ENCODE peak calls at places on chromosomes 2 and 18, in nine cellular contexts. D is lung; P is IMR-90; V is effector memory CD4-positive, alpha-beta T cell; A is mammary epithelial cell; O is mesendoderm; N is endodermal cell; U is neuronal stem cell; Z is heart left ventricle. L is an unnamed sample.

GRCh38 chr2:180657054-180657453 is 323.4 kb upstream of the UBE2E3 start:
- DNase-seq in D (no peak), P (peak; percentile 78), V (no peak), A (peak; percentile 53), O (peak; percentile 73), N (no peak), U (no peak), Z (no peak), L (no peak)

GRCh38 chr2:205197468-205198129 is 484.7 kb upstream of the NRP2 start:
- DNase-seq in D (no peak), P (no peak), V (no peak), A (no peak), O (no peak), N (no peak), U (no peak), Z (no peak), L (no peak)

GRCh38 chr2:85066006-85066405 is 67.2 kb upstream of the TCF7L1 start:
- DNase-seq in D (no peak), P (no peak), V (no peak), A (no peak), O (no peak), N (no peak), U (no peak), Z (no peak), L (no peak)

GRCh38 chr2:195620499-195620898 is 36.5 kb upstream of the SLC39A10 start:
- DNase-seq in D (no peak), P (peak; percentile 34), V (no peak), A (no peak), O (no peak), N (no peak), U (no peak), Z (no peak), L (no peak)

GRCh38 chr18:23614891-23615290 is 28.6 kb upstream of the NPC1 start:
- DNase-seq in D (no peak), P (no peak), V (no peak), A (no peak), O (no peak), N (no peak), U (no peak), Z (no peak), L (no peak)

GRCh38 chr2:96100893-96101304 is 15.5 kb downstream of the ADRA2B start:
- DNase-seq in D (no peak), P (no peak), V (no peak), A (no peak), O (no peak), N (peak; percentile 34), U (no peak), Z (no peak), L (no peak)

GRCh38 chr2:238645095-238645494 is 202.8 kb upstream of the TWIST2 start:
- DNase-seq in D (no peak), P (no peak), V (no peak), A (no peak), O (no peak), N (no peak), U (no peak), Z (no peak), L (no peak)

GRCh38 chr2:98479959-98480524 is 35.4 kb downstream of the INPP4A start:
- DNase-seq in D (no peak), P (peak; percentile 62), V (peak; percentile 27), A (peak; percentile 99), O (peak; percentile 46), N (no peak), U (no peak), Z (peak; percentile 85), L (peak; percentile 96)

GRCh38 chr2:125526093-125526492 is 1129.9 kb upstream of the GYPC start:
- DNase-seq in D (no peak), P (no peak), V (no peak), A (no peak), O (peak; percentile 71), N (peak; percentile 45), U (no peak), Z (no peak), L (no peak)

GRCh38 chr2:170820647-170821630 is 4.3 kb downstream of the GAD1 start:
- DNase-seq in D (no peak), P (no peak), V (no peak), A (no peak), O (peak; percentile 67), N (peak; percentile 67), U (no peak), Z (no peak), L (no peak)

GRCh38 chr2:12765203-12765602 is 48.5 kb downstream of the TRIB2 start:
- DNase-seq in D (no peak), P (peak; percentile 58), V (no peak), A (peak; percentile 25), O (no peak), N (no peak), U (no peak), Z (no peak), L (no peak)

GRCh38 chr2:150076281-150076680 is 411.2 kb downstream of the RND3 start:
- DNase-seq in D (no peak), P (peak; percentile 82), V (no peak), A (peak; percentile 78), O (no peak), N (no peak), U (no peak), Z (no peak), L (peak; percentile 72)

GRCh38 chr18:44696892-44697291 is 16.2 kb downstream of the SETBP1 start:
- DNase-seq in D (no peak), P (no peak), V (no peak), A (peak; percentile 70), O (peak; percentile 57), N (peak; percentile 64), U (no peak), Z (peak; percentile 31), L (peak; percentile 65)

GRCh38 chr2:37375721-37376399 is 31.4 kb downstream of the QPCT start:
- DNase-seq in D (no peak), P (no peak), V (no peak), A (no peak), O (no peak), N (no peak), U (no peak), Z (no peak), L (no peak)

GRCh38 chr18:3544537-3544936 is 94.6 kb downstream of the TGIF1 start:
- DNase-seq in D (no peak), P (no peak), V (no peak), A (no peak), O (no peak), N (no peak), U (no peak), Z (no peak), L (no peak)

GRCh38 chr2:64657416-64657815 is 3.7 kb upstream of the SERTAD2 start:
- DNase-seq in D (no peak), P (no peak), V (no peak), A (no peak), O (no peak), N (no peak), U (no peak), Z (no peak), L (no peak)

GRCh38 chr18:63881851-63882250 is 5.7 kb upstream of the SERPINB2 start:
- DNase-seq in D (no peak), P (peak; percentile 65), V (no peak), A (peak; percentile 78), O (no peak), N (no peak), U (no peak), Z (no peak), L (no peak)

GRCh38 chr2:98390571-98391476 is 44.6 kb downstream of the CNGA3 start:
- DNase-seq in D (no peak), P (no peak), V (no peak), A (no peak), O (no peak), N (peak; percentile 39), U (no peak), Z (no peak), L (no peak)

GRCh38 chr18:67845035-67845434 is 328.5 kb upstream of the DSEL start:
- DNase-seq in D (no peak), P (no peak), V (no peak), A (peak; percentile 13), O (no peak), N (no peak), U (no peak), Z (no peak), L (no peak)

GRCh38 chr18:67846422-67847098 is 330.0 kb upstream of the DSEL start:
- DNase-seq in D (no peak), P (no peak), V (no peak), A (no peak), O (no peak), N (no peak), U (no peak), Z (no peak), L (no peak)
- H3K27ac ChIP-seq in D (no peak overlapping the region), P (no peak overlapping the region), V (no peak overlapping the region), A (no peak overlapping the region), O (no peak overlapping the region), N (no peak overlapping the region), U (no peak overlapping the region), Z (no peak overlapping the region), L (no peak overlapping the region)

DNA sequence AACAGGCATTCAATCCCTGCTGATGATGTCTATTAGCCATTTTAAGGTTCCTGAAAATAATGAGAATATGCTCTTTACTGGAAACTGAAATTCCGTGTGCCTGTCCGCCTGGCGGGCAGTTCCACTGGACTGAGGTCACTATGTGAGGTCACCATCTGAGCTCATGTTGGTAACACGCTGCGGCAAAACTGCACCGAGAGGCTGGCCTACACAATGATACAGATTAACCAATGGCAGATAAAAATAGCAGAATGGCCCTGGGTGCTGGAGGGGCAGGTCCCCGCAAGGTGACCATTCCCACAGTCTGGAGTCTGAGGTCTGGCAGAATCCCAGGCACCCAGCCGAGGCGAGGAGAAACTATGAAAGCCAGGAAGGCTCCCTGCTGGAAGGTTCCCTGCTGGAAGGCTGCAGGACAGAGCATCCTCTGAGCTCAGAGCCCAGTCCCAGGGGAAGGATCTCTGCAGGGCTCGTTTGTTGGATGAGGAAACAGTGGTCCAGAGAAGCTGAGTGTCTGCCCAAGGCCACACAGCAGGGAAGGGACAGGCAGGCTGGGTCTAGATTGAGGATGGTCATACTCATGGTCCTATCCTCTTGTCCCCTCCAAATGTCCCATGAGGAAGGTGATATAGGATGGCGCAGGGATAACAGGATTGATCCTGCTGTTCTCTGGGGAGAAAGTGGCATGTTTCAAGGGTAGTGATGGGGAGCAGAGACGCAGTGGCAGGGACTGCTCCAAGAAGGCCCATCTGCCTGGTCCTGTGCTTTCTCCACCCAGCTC is 24.8 kb downstream of the HS1BP3 start:
- DNase-seq in D (no peak), P (no peak), V (no peak), A (no peak), O (no peak), N (peak; percentile 74), U (no peak), Z (peak; percentile 81), L (no peak)
- H3K27ac ChIP-seq in D (peak overlapping the region; percentile 43), P (no peak overlapping the region), V (no peak overlapping the region), A (no peak overlapping the region), O (no peak overlapping the region), N (no peak overlapping the region), U (no peak overlapping the region), Z (peak overlapping the region; percentile 86), L (no peak overlapping the region)

GRCh38 chr2:62506421-62506750 is 391 bp upstream of the TMEM17 start:
- DNase-seq in D (no peak), P (no peak), V (no peak), A (no peak), O (no peak), N (no peak), U (no peak), Z (no peak), L (no peak)
- H3K27ac ChIP-seq in D (peak overlapping the region; percentile 93), P (peak overlapping the region; percentile 78), V (no peak overlapping the region), A (peak overlapping the region; percentile 90), O (no peak overlapping the region), N (peak overlapping the region; percentile 84), U (peak overlapping the region; percentile 90), Z (peak overlapping the region; percentile 84), L (peak overlapping the region; percentile 87)

DNA sequence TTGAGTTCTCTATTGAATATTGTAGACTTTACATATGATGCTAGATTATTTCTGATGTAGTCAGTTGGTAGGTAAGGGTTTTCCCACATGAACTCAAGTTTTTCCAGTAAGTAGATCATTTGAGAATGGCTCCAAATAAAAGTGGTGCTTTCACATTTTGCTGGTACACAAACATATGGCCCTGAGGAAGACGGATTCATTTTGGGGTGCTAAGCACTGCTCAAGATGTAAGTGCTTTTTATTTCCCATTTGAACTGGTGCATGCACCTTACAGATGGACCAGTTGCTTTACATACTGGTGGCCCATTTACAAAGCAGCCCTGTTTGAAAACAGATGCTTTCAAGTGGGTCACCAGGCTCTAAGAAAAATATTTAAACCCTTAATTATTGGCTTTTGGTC is 266.7 kb downstream of the MEIS1 start:
- DNase-seq in D (no peak), P (no peak), V (no peak), A (no peak), O (no peak), N (no peak), U (no peak), Z (no peak), L (no peak)
- H3K27ac ChIP-seq in D (no peak overlapping the region), P (no peak overlapping the region), V (no peak overlapping the region), A (no peak overlapping the region), O (no peak overlapping the region), N (no peak overlapping the region), U (no peak overlapping the region), Z (no peak overlapping the region), L (no peak overlapping the region)

L was measured in epithelial cell of prostate.